ENCODE peak calls at places on chromosomes 5 and 9, in five cellular contexts. O is OCI-LY7; K is IMR-90; C is GM10248; N is CD4-positive, alpha-beta T cell. T is an unnamed sample.

GRCh38 chr9:112097712-112098688 is 77.1 kb downstream of the SUSD1 start:
- DNase-seq in O (peak; percentile 80), K (peak; percentile 77), C (peak; percentile 69), N (peak; percentile 56), T (peak; percentile 84)

GRCh38 chr5:97074859-97075489 is 67.4 kb downstream of the LIX1 start:
- DNase-seq in O (no peak), K (no peak), C (no peak), N (no peak), T (no peak)

GRCh38 chr5:44809215-44809955 is 638 bp downstream of the MRPS30 start:
- DNase-seq in O (peak; percentile 71), K (peak; percentile 62), C (peak; percentile 42), N (peak; percentile 7), T (peak; percentile 75)

GRCh38 chr9:113992276-113992951 is 85.7 kb downstream of the AMBP start:
- DNase-seq in O (no peak), K (no peak), C (no peak), N (no peak), T (no peak)

GRCh38 chr5:38871790-38872551 is 26.2 kb downstream of the OSMR start:
- DNase-seq in O (no peak), K (peak; percentile 100), C (no peak), N (no peak), T (no peak)

GRCh38 chr5:89816038-89816437 is 593.5 kb downstream of the CETN3 start:
- DNase-seq in O (no peak), K (no peak), C (no peak), N (no peak), T (no peak)

GRCh38 chr5:56101180-56101579 is 106.4 kb upstream of the IL6ST start:
- DNase-seq in O (no peak), K (no peak), C (no peak), N (no peak), T (no peak)

GRCh38 chr5:159708090-159708489 is 208.2 kb upstream of the ADRA1B start:
- DNase-seq in O (no peak), K (no peak), C (no peak), N (no peak), T (no peak)

GRCh38 chr5:172142709-172143215 is 45.3 kb downstream of the STK10 start:
- DNase-seq in O (no peak), K (peak; percentile 55), C (no peak), N (no peak), T (no peak)

GRCh38 chr5:178113141-178113787 is at the start of gene N4BP3:
- DNase-seq in O (peak; percentile 93), K (peak; percentile 44), C (peak; percentile 90), N (peak; percentile 75), T (peak; percentile 80)

GRCh38 chr9:120735009-120735408 is 20.7 kb upstream of the MEGF9 start:
- DNase-seq in O (no peak), K (no peak), C (no peak), N (no peak), T (no peak)

GRCh38 chr5:178547753-178548415 is 42.3 kb downstream of the COL23A1 start:
- DNase-seq in O (no peak), K (no peak), C (no peak), N (no peak), T (no peak)

GRCh38 chr9:100492952-100493351 is 20.0 kb downstream of the TMEFF1 start:
- DNase-seq in O (peak; percentile 33), K (peak; percentile 22), C (no peak), N (no peak), T (peak; percentile 63)

GRCh38 chr5:36763454-36763853 is 113.1 kb upstream of the NIPBL start:
- DNase-seq in O (no peak), K (no peak), C (no peak), N (no peak), T (no peak)

GRCh38 chr9:124286292-124286931 is 28.7 kb downstream of the NEK6 start:
- DNase-seq in O (peak; percentile 35), K (peak; percentile 98), C (peak; percentile 80), N (no peak), T (peak; percentile 70)

GRCh38 chr9:20507431-20507830 is 114.9 kb downstream of the MLLT3 start:
- DNase-seq in O (no peak), K (no peak), C (no peak), N (no peak), T (peak; percentile 68)

GRCh38 chr5:112174959-112175594 is 244.0 kb downstream of the EPB41L4A start:
- DNase-seq in O (peak; percentile 81), K (peak; percentile 26), C (peak; percentile 48), N (no peak), T (peak; percentile 62)

GRCh38 chr9:93903886-93904648 is 51.1 kb downstream of the BARX1 start:
- DNase-seq in O (no peak), K (no peak), C (no peak), N (no peak), T (no peak)

GRCh38 chr5:141412853-141413539 is at the start of gene PCDHGA10:
- DNase-seq in O (peak; percentile 70), K (peak; percentile 80), C (peak; percentile 73), N (peak; percentile 34), T (peak; percentile 82)

GRCh38 chr9:95071925-95072324 is 245.6 kb downstream of the FANCC start:
- DNase-seq in O (no peak), K (no peak), C (no peak), N (no peak), T (no peak)

GRCh38 chr9:95074632-95075269 is 242.8 kb downstream of the FANCC start:
- DNase-seq in O (no peak), K (no peak), C (no peak), N (no peak), T (no peak)

GRCh38 chr9:95073918-95074317 is 243.6 kb downstream of the FANCC start:
- DNase-seq in O (no peak), K (no peak), C (no peak), N (no peak), T (no peak)

GRCh38 chr9:95071450-95071849 is 246.1 kb downstream of the FANCC start:
- DNase-seq in O (no peak), K (no peak), C (no peak), N (no peak), T (no peak)

DNA sequence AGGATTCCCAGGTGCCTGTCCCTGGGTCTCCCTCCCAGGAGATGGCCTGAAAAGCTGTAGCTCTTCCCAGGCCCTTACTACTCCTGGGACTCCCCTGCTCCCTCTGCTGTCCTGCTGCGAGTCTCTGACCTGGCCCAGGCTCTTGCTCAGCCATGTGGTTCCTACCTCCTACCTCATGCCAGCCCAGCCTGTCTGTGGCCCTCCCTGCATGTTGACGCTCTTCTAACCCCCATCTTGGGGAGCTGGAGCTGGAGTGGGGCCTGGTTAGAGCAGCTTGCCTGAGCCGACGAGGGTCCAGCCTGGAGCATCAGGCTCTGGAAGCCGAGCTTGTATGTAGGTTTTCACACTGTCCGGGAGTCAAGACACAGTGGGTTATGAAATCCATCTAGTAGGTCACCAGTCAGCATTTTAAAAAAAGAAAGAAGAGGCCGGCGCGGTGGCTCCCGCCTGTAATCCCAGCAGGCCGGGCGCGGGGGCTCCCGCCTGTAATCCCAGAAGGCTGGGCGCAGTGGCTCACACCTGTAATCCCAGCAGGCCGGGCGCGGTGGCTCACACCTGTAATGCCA is 244.4 kb downstream of the FANCC start:
- DNase-seq in O (no peak), K (no peak), C (no peak), N (no peak), T (peak; percentile 11)
- TF ChIP-seq CTCF in O (no peak), K (peak; percentile 35), C (no peak), N (no peak), T (no peak)

GRCh38 chr9:97704851-97705250 is 7.7 kb upstream of the XPA start:
- DNase-seq in O (no peak), K (peak; percentile 6), C (no peak), N (no peak), T (no peak)
- TF ChIP-seq CTCF in O (no peak), K (no peak), C (no peak), N (no peak), T (no peak)

GRCh38 chr9:134366223-134367031 is 40.2 kb downstream of the RXRA start:
- DNase-seq in O (no peak), K (peak; percentile 83), C (no peak), N (no peak), T (peak; percentile 50)

GRCh38 chr9:134365115-134365596 is 38.9 kb downstream of the RXRA start:
- DNase-seq in O (no peak), K (no peak), C (no peak), N (no peak), T (no peak)

GRCh38 chr9:134365791-134366222 is 39.6 kb downstream of the RXRA start:
- DNase-seq in O (no peak), K (no peak), C (no peak), N (no peak), T (peak; percentile 39)

GRCh38 chr9:134363450-134363849 is 37.2 kb downstream of the RXRA start:
- DNase-seq in O (no peak), K (no peak), C (no peak), N (no peak), T (no peak)

DNA sequence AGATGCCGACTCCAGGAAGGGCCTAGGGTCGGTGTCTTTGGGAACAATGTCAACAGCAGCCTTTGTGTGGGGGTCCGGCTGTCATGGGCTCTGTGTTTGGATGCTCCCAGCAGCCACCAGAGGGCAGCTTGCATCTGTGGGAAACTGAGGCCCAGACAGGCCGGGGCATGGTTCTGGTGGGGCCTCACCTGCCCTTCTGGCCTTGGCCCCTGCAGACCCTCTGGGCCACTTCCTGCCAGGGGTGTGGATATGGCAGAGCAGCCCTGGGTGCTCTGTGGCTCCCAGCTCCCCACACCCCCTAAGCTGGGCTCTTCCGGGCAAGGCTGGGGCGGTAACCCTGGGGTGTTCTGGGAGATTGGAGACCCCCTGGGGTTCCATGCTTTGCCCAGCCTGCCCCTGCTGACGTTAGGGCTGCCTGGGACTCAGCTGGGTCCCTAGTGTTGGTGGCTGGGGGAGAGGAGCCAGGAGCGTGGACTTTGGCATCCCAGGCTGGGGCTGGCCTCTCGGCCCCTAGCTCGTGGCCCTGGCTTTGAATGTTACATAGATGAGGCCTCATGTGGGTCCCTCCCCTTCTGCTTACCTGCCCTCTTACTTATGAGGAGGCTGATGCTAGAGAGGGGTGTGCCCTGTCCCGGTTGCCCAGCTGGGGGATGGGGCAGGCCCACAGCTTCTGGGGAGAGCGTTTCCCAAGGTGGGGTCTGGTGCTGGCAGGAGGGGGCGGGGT is 38.3 kb downstream of the RXRA start:
- DNase-seq in O (peak; percentile 14), K (no peak), C (no peak), N (no peak), T (no peak)
- TF ChIP-seq CTCF in O (peak; percentile 64), K (peak; percentile 7), C (peak; percentile 27), N (no peak), T (peak; percentile 13)

GRCh38 chr5:127322405-127322804 is 31.8 kb downstream of the MEGF10 start:
- DNase-seq in O (no peak), K (no peak), C (no peak), N (no peak), T (no peak)

GRCh38 chr5:127330116-127330515 is 39.5 kb downstream of the MEGF10 start:
- DNase-seq in O (no peak), K (no peak), C (no peak), N (no peak), T (no peak)

GRCh38 chr5:127321465-127321864 is 30.9 kb downstream of the MEGF10 start:
- DNase-seq in O (no peak), K (no peak), C (no peak), N (no peak), T (no peak)

GRCh38 chr5:127324756-127325155 is 34.2 kb downstream of the MEGF10 start:
- DNase-seq in O (no peak), K (no peak), C (no peak), N (no peak), T (no peak)

DNA sequence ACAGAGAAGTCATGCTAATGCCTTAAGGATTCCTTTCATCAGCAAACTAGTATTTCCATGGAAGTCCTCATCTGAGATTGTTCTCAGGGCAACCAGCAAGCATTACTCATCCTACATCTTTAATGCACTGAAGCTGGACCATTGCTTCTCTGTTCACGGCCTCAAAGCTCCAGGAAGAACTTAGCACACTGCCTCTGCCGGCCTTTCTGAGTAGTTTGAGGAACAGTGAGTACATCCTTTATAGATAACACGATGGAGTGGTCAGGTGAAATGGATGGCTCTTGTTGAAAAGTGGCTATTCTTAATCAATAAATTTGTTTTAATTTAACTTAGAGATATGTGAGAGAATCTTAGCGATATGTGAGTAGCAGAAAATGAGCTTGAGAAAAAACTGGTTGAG is 35.8 kb downstream of the MEGF10 start:
- DNase-seq in O (no peak), K (no peak), C (no peak), N (no peak), T (no peak)
- TF ChIP-seq CTCF in O (no peak), K (no peak), C (no peak), N (no peak), T (no peak)

T was measured in NB4.